ENCODE peak calls at places on chromosomes 1 and 21, in five cellular contexts. U is ELR; Z is HTR-8/SVneo; A is activated CD8-positive, alpha-beta memory T cell treated with anti-CD3 and anti-CD28 coated beads for 1 hour; N is renal cortical epithelial cell. K is an unnamed sample.

GRCh38 chr1:229388876-229389580 is 44.9 kb downstream of the ACTA1 start:
- DNase-seq in U (peak), Z (no peak), A (no peak), N (no peak), K (no peak)

GRCh38 chr1:7008331-7008730 is 223.1 kb downstream of the CAMTA1 start:
- DNase-seq in U (no peak), Z (no peak), A (no peak), N (no peak), K (no peak)

GRCh38 chr1:113542221-113542701 is 151.9 kb downstream of the MAGI3 start:
- DNase-seq in U (peak), Z (peak), A (no peak), N (peak), K (no peak)

GRCh38 chr1:177973585-177973984 is 3.7 kb upstream of the SEC16B start:
- DNase-seq in U (peak), Z (no peak), A (no peak), N (no peak), K (no peak)

GRCh38 chr1:228007054-228007800 is 429 bp downstream of the WNT3A start:
- DNase-seq in U (no peak), Z (no peak), A (no peak), N (no peak), K (no peak)

GRCh38 chr21:46115441-46116188 is 17.7 kb downstream of the COL6A2 start:
- DNase-seq in U (no peak), Z (no peak), A (no peak), N (no peak), K (no peak)

GRCh38 chr1:201229771-201230635 is 39.4 kb downstream of the IGFN1 start:
- DNase-seq in U (peak), Z (peak), A (no peak), N (peak), K (no peak)

GRCh38 chr21:45451771-45452182 is 46.8 kb downstream of the COL18A1 start:
- DNase-seq in U (no peak), Z (no peak), A (no peak), N (no peak), K (no peak)

GRCh38 chr1:31101147-31101502 is 35.6 kb upstream of the PUM1 start:
- DNase-seq in U (peak), Z (peak), A (no peak), N (peak), K (no peak)

GRCh38 chr1:176847052-176847451 is 317.5 kb downstream of the ASTN1 start:
- DNase-seq in U (no peak), Z (no peak), A (no peak), N (no peak), K (no peak)

GRCh38 chr1:168565825-168566224 is 10.6 kb upstream of the XCL1 start:
- DNase-seq in U (no peak), Z (no peak), A (no peak), N (no peak), K (no peak)

GRCh38 chr21:39232926-39233325 is 49.7 kb upstream of the PSMG1 start:
- DNase-seq in U (no peak), Z (no peak), A (no peak), N (peak), K (no peak)

GRCh38 chr1:19922015-19922688 is 1.3 kb downstream of the PLA2G2E start:
- DNase-seq in U (no peak), Z (no peak), A (no peak), N (no peak), K (no peak)

GRCh38 chr1:66998972-66999371 is 55.0 kb downstream of the SLC35D1 start:
- DNase-seq in U (no peak), Z (no peak), A (no peak), N (no peak), K (no peak)

GRCh38 chr1:41009466-41009865 is 12.1 kb downstream of the SLFNL1 start:
- DNase-seq in U (peak), Z (no peak), A (no peak), N (no peak), K (no peak)

GRCh38 chr21:18030248-18030647 is 211.1 kb upstream of the C21orf91 start:
- DNase-seq in U (no peak), Z (no peak), A (no peak), N (no peak), K (no peak)

GRCh38 chr21:14273736-14274538 is 58.0 kb downstream of the RBM11 start:
- DNase-seq in U (no peak), Z (no peak), A (no peak), N (no peak), K (no peak)

GRCh38 chr21:32393677-32394001 is 827 bp upstream of the URB1 start:
- DNase-seq in U (no peak), Z (no peak), A (no peak), N (no peak), K (no peak)

GRCh38 chr1:86388228-86388627 is 7.9 kb downstream of the ODF2L start:
- DNase-seq in U (no peak), Z (no peak), A (no peak), N (no peak), K (no peak)

GRCh38 chr1:178530037-178530402 is 17.1 kb downstream of the TEX35 start:
- DNase-seq in U (peak), Z (peak), A (no peak), N (peak), K (no peak)

GRCh38 chr1:6445062-6445763 is 20.6 kb downstream of the ESPN start:
- DNase-seq in U (peak), Z (no peak), A (no peak), N (no peak), K (peak)

GRCh38 chr1:240496941-240497340 is 115.0 kb downstream of the GREM2 start:
- DNase-seq in U (peak), Z (no peak), A (no peak), N (peak), K (no peak)

GRCh38 chr1:28056129-28056925 is 32.1 kb downstream of the EYA3 start:
- DNase-seq in U (no peak), Z (no peak), A (peak), N (peak), K (peak)

GRCh38 chr1:52142220-52143153 is 598 bp downstream of the ZFYVE9 start:
- DNase-seq in U (peak), Z (peak), A (no peak), N (peak), K (peak)

GRCh38 chr1:25590096-25590824 is 26.3 kb upstream of the MAN1C1 start:
- DNase-seq in U (no peak), Z (no peak), A (no peak), N (no peak), K (no peak)

GRCh38 chr1:165010418-165011055 is 346.0 kb downstream of the LMX1A start:
- DNase-seq in U (no peak), Z (no peak), A (no peak), N (no peak), K (no peak)

GRCh38 chr1:43036932-43037331 is 78.3 kb upstream of the SLC2A1 start:
- DNase-seq in U (no peak), Z (no peak), A (no peak), N (no peak), K (no peak)

GRCh38 chr1:9291914-9292360 is 757 bp upstream of the SPSB1 start:
- DNase-seq in U (peak), Z (no peak), A (no peak), N (peak), K (no peak)

GRCh38 chr1:2339206-2340085 is 51.9 kb downstream of the MORN1 start:
- DNase-seq in U (no peak), Z (no peak), A (no peak), N (no peak), K (no peak)

GRCh38 chr1:244035358-244035757 is 15.7 kb upstream of the ZBTB18 start:
- DNase-seq in U (no peak), Z (no peak), A (no peak), N (no peak), K (no peak)

GRCh38 chr1:25746299-25747045 is 53.5 kb upstream of the SELENON start:
- DNase-seq in U (no peak), Z (no peak), A (no peak), N (no peak), K (no peak)

GRCh38 chr1:169466259-169467230 is 19.2 kb downstream of the SLC19A2 start:
- DNase-seq in U (peak), Z (no peak), A (no peak), N (peak), K (no peak)

GRCh38 chr1:71948561-71948960 is 333.8 kb downstream of the NEGR1 start:
- DNase-seq in U (no peak), Z (no peak), A (no peak), N (no peak), K (no peak)

GRCh38 chr21:26814374-26814773 is 30.8 kb downstream of the ADAMTS1 start:
- DNase-seq in U (no peak), Z (no peak), A (no peak), N (no peak), K (no peak)